ENCODE peak calls at places on chromosomes 7 and 10, in four cellular contexts. S is stimulated activated CD8-positive, alpha-beta memory T cell treated with anti-CD3 and anti-CD28 coated beads, Interleukin-15, amount 100 ng/mL, for 4 hours; Y is GM23248; Q is fibroblast of villous mesenchyme. M is an unnamed sample.
A peak's percentile ranks its signal among the peaks of the same experiment; 100 is the strongest.

GRCh38 chr10:62610649-62611229 is 193.8 kb upstream of the ADO start:
- DNase-seq in Y (peak; percentile 68), Q (peak; percentile 61), S (peak; percentile 70), M (peak; percentile 93)

GRCh38 chr10:101310528-101311439 is 43.2 kb upstream of the BTRC start:
- DNase-seq in S (no peak), Q (no peak), Y (no peak), M (no peak)

GRCh38 chr7:151415375-151416112 is 5.7 kb upstream of the WDR86 start:
- DNase-seq in Y (peak; percentile 23), S (no peak), Q (peak; percentile 98), M (no peak)

GRCh38 chr7:104275900-104276299 is 52.5 kb upstream of the LHFPL3 start:
- DNase-seq in Q (peak; percentile 5), Y (peak; percentile 32), S (no peak), M (no peak)

GRCh38 chr7:4103352-4104091 is 578.6 kb upstream of the FOXK1 start:
- DNase-seq in Y (no peak), S (no peak), Q (no peak), M (peak; percentile 30)

GRCh38 chr10:4847580-4848020 is 21.6 kb downstream of the AKR1E2 start:
- DNase-seq in Y (peak; percentile 85), S (no peak), Q (peak; percentile 81), M (peak; percentile 95)

GRCh38 chr7:75567948-75568595 is 76.0 kb downstream of the SPDYE5 start:
- DNase-seq in Y (no peak), Q (no peak), S (no peak), M (no peak)

GRCh38 chr7:150778738-150779301 is 21.3 kb downstream of the TMEM176B start:
- DNase-seq in S (peak; percentile 41), Y (peak; percentile 73), Q (peak; percentile 67), M (no peak)

GRCh38 chr7:342681-343216 is 52.8 kb downstream of the FOXL3 start:
- DNase-seq in Y (no peak), Q (no peak), S (no peak), M (peak; percentile 86)

GRCh38 chr10:89553064-89553734 is 17.8 kb upstream of the SLC16A12 start:
- DNase-seq in S (no peak), Q (peak; percentile 83), Y (peak; percentile 96), M (peak; percentile 86)

GRCh38 chr7:922334-923107 is 32.0 kb downstream of the ADAP1 start:
- DNase-seq in S (no peak), Y (no peak), Q (no peak), M (no peak)

GRCh38 chr10:77637986-77638765 is 568 bp upstream of the KCNMA1 start:
- DNase-seq in Y (peak; percentile 78), Q (peak; percentile 64), S (no peak), M (peak; percentile 89)

GRCh38 chr7:70940597-70940996 is 191.3 kb upstream of the GALNT17 start:
- DNase-seq in S (no peak), Y (no peak), Q (no peak), M (no peak)

GRCh38 chr10:124196659-124197058 is 103.3 kb upstream of the CHST15 start:
- DNase-seq in Y (no peak), S (no peak), Q (no peak), M (no peak)

GRCh38 chr7:13282377-13282980 is 595.0 kb downstream of the ARL4A start:
- DNase-seq in Q (peak; percentile 45), S (no peak), Y (peak; percentile 73), M (no peak)

GRCh38 chr10:6600224-6600987 is 20.3 kb upstream of the PRKCQ start:
- DNase-seq in S (no peak), Q (no peak), Y (no peak), M (no peak)

GRCh38 chr10:48493083-48493871 is 111.6 kb downstream of the ARHGAP22 start:
- DNase-seq in Y (no peak), S (no peak), Q (no peak), M (no peak)